ENCODE peak calls at places on chromosome 5, in seven cellular contexts. L, Y, I, G, T, W and S are unnamed samples.

GRCh38 chr5:162593881-162594280 is 526.3 kb downstream of the GABRG2 start:
- DNase-seq in L (no peak), Y (no peak), I (no peak), G (no peak), T (no peak), W (no peak), S (no peak)

GRCh38 chr5:76766746-76767145 is 50.8 kb downstream of the F2R start:
- DNase-seq in L (no peak), Y (no peak), I (peak; percentile 46), G (no peak), T (no peak), W (no peak), S (no peak)

GRCh38 chr5:175317872-175318271 is 126.1 kb downstream of the DRD1 start:
- DNase-seq in L (no peak), Y (no peak), I (no peak), G (no peak), T (no peak), W (no peak), S (no peak)

GRCh38 chr5:151459680-151460079 is 12.3 kb downstream of the SLC36A1 start:
- DNase-seq in L (no peak), Y (no peak), I (peak; percentile 75), G (no peak), T (no peak), W (no peak), S (no peak)

GRCh38 chr5:156947933-156948332 is 15.1 kb downstream of the TIMD4 start:
- DNase-seq in L (no peak), Y (no peak), I (no peak), G (no peak), T (no peak), W (no peak), S (no peak)

GRCh38 chr5:89556215-89557009 is 673.4 kb upstream of the MEF2C start:
- DNase-seq in L (no peak), Y (no peak), I (peak; percentile 44), G (no peak), T (no peak), W (no peak), S (peak; percentile 12)

GRCh38 chr5:163724305-163724704 is 218.9 kb downstream of the MAT2B start:
- DNase-seq in L (no peak), Y (no peak), I (no peak), G (no peak), T (no peak), W (no peak), S (no peak)

GRCh38 chr5:157721159-157721558 is 10.1 kb upstream of the THG1L start:
- DNase-seq in L (no peak), Y (no peak), I (no peak), G (no peak), T (no peak), W (no peak), S (no peak)

GRCh38 chr5:19880859-19881436 is 107.1 kb downstream of the CDH18 start:
- DNase-seq in L (no peak), Y (no peak), I (no peak), G (no peak), T (peak; percentile 18), W (no peak), S (no peak)

GRCh38 chr5:58016329-58016728 is 443.6 kb downstream of the PLK2 start:
- DNase-seq in L (no peak), Y (no peak), I (peak; percentile 67), G (no peak), T (no peak), W (no peak), S (no peak)

GRCh38 chr5:137649228-137649890 is 86.5 kb downstream of the KLHL3 start:
- DNase-seq in L (no peak), Y (no peak), I (peak; percentile 27), G (no peak), T (no peak), W (no peak), S (no peak)

GRCh38 chr5:34923694-34924461 is 5.5 kb upstream of the DNAJC21 start:
- DNase-seq in L (peak; percentile 3), Y (no peak), I (peak; percentile 93), G (peak; percentile 25), T (no peak), W (no peak), S (peak; percentile 4)

GRCh38 chr5:90590-91547 is 1.1 kb upstream of the PLEKHG4B start:
- DNase-seq in L (no peak), Y (no peak), I (peak; percentile 32), G (peak; percentile 37), T (no peak), W (no peak), S (no peak)

GRCh38 chr5:159971931-159972461 is 36.9 kb upstream of the TTC1 start:
- DNase-seq in L (no peak), Y (no peak), I (no peak), G (peak; percentile 19), T (no peak), W (no peak), S (no peak)

GRCh38 chr5:885529-885928 is 7.1 kb downstream of the BRD9 start:
- DNase-seq in L (no peak), Y (no peak), I (no peak), G (no peak), T (no peak), W (no peak), S (no peak)

GRCh38 chr5:10396552-10396951 is 43.1 kb downstream of the MARCHF6 start:
- DNase-seq in L (no peak), Y (no peak), I (no peak), G (no peak), T (no peak), W (no peak), S (no peak)

GRCh38 chr5:130110333-130110732 is 206.1 kb downstream of the CHSY3 start:
- DNase-seq in L (no peak), Y (no peak), I (no peak), G (no peak), T (no peak), W (no peak), S (no peak)

GRCh38 chr5:132788508-132788907 is 11.5 kb upstream of the SEPTIN8 start:
- DNase-seq in L (no peak), Y (no peak), I (no peak), G (no peak), T (no peak), W (no peak), S (no peak)

GRCh38 chr5:60677831-60678664 is 21.9 kb downstream of the DEPDC1B start:
- DNase-seq in L (no peak), Y (no peak), I (peak; percentile 51), G (no peak), T (no peak), W (no peak), S (no peak)